ENCODE peak calls at places on chromosomes 16 and 17, in nine cellular contexts. B is A172; C is WTC11; M is HAP-1; R is stimulated activated naive CD4-positive, alpha-beta T cell treated with Interleukin-2 at 50 U/mL for 16 hours; D is cardiac muscle cell; P is fibroblast of lung; U is fibroblast of the conjunctiva; K is fibroblast of pulmonary artery. S is an unnamed sample.

GRCh38 chr16:74745926-74746325 is 28.7 kb downstream of the FA2H start:
- DNase-seq in U (no peak), R (no peak), B (no peak), P (no peak), K (no peak), M (no peak), C (no peak), D (no peak), S (no peak)

GRCh38 chr16:85712841-85713240 is 24.1 kb upstream of the GINS2 start:
- DNase-seq in B (no peak), U (no peak), C (no peak), K (no peak), P (no peak), M (no peak), D (no peak), R (no peak), S (no peak)

GRCh38 chr16:79297805-79298204 is 302.7 kb downstream of the MAF start:
- DNase-seq in R (no peak), U (no peak), K (no peak), B (no peak), C (no peak), M (no peak), D (no peak), P (no peak), S (no peak)

GRCh38 chr17:55314061-55314783 is 49.5 kb downstream of the HLF start:
- DNase-seq in C (no peak), U (no peak), K (no peak), D (no peak), B (no peak), R (no peak), M (no peak), P (no peak), S (no peak)

GRCh38 chr17:83062818-83063671 is 16.4 kb upstream of the METRNL start:
- DNase-seq in K (no peak), M (no peak), P (no peak), C (no peak), U (no peak), R (no peak), B (no peak), D (no peak), S (no peak)

GRCh38 chr17:76074390-76075363 is at the start of gene GALR2:
- DNase-seq in P (no peak), R (no peak), B (no peak), M (no peak), U (no peak), D (peak; percentile 34), K (no peak), C (peak; percentile 75), S (no peak)

GRCh38 chr16:89051521-89052166 is 42.0 kb upstream of the ACSF3 start:
- DNase-seq in R (no peak), M (no peak), K (no peak), P (no peak), B (no peak), U (no peak), D (no peak), C (no peak), S (no peak)

GRCh38 chr16:68289202-68289601 is 21.5 kb downstream of the SLC7A6OS start:
- DNase-seq in P (no peak), D (no peak), B (no peak), U (no peak), M (no peak), C (no peak), K (no peak), R (no peak), S (no peak)

GRCh38 chr16:8751481-8752311 is 45.7 kb downstream of the TMEM186 start:
- DNase-seq in U (peak; percentile 8), M (no peak), K (peak; percentile 80), P (peak; percentile 89), C (no peak), B (peak; percentile 92), D (no peak), R (no peak), S (no peak)

GRCh38 chr17:71530227-71530626 is 590.6 kb upstream of the SOX9 start:
- DNase-seq in C (no peak), K (no peak), M (no peak), B (peak; percentile 59), P (peak; percentile 76), D (no peak), U (no peak), R (no peak), S (no peak)

GRCh38 chr16:27211026-27211425 is 7.7 kb downstream of the KDM8 start:
- DNase-seq in B (no peak), C (no peak), K (no peak), P (no peak), D (no peak), U (no peak), R (no peak), M (no peak), S (no peak)

GRCh38 chr16:77295896-77296295 is 96.7 kb downstream of the SYCE1L start:
- DNase-seq in K (no peak), M (no peak), U (no peak), C (no peak), R (no peak), B (no peak), D (no peak), P (no peak), S (no peak)

GRCh38 chr17:8865811-8866210 is 1.7 kb downstream of the PIK3R6 start:
- DNase-seq in R (no peak), D (no peak), C (no peak), P (no peak), K (no peak), B (no peak), M (no peak), U (no peak), S (no peak)

GRCh38 chr16:55656695-55657092 is 906 bp downstream of the SLC6A2 start:
- DNase-seq in D (no peak), P (no peak), C (peak; percentile 50), K (no peak), R (no peak), U (no peak), M (no peak), B (no peak), S (no peak)

GRCh38 chr17:47941998-47942490 is 673 bp downstream of the PNPO start:
- DNase-seq in U (no peak), P (no peak), K (no peak), B (no peak), C (no peak), M (no peak), R (peak; percentile 5), D (no peak), S (no peak)

GRCh38 chr17:41549596-41550039 is 21.5 kb upstream of the KRT19 start:
- DNase-seq in C (no peak), K (no peak), R (no peak), M (no peak), D (no peak), B (no peak), P (no peak), U (no peak), S (no peak)

GRCh38 chr17:68705331-68706166 is 104.4 kb upstream of the FAM20A start:
- DNase-seq in K (no peak), P (peak; percentile 51), R (no peak), U (peak; percentile 91), B (no peak), M (no peak), C (no peak), D (no peak), S (no peak)

GRCh38 chr17:77132411-77133086 is 8.2 kb upstream of the SEC14L1 start:
- DNase-seq in C (no peak), K (no peak), U (no peak), B (no peak), R (no peak), M (no peak), D (no peak), P (no peak), S (no peak)

GRCh38 chr17:39009471-39010085 is 42.4 kb upstream of the FBXO47 start:
- DNase-seq in D (no peak), K (no peak), R (no peak), P (no peak), M (no peak), U (no peak), B (no peak), C (no peak), S (no peak)

GRCh38 chr17:68398731-68399637 is 58.3 kb downstream of the WIPI1 start:
- DNase-seq in B (peak; percentile 81), C (peak; percentile 75), U (peak; percentile 74), P (peak; percentile 62), M (peak; percentile 59), D (peak; percentile 71), K (peak; percentile 83), R (peak; percentile 3), S (no peak)

GRCh38 chr16:25854141-25854540 is 162.4 kb downstream of the HS3ST4 start:
- DNase-seq in K (no peak), R (no peak), D (no peak), C (no peak), U (no peak), M (no peak), B (no peak), P (no peak), S (no peak)

GRCh38 chr17:76997981-76998531 is 129.9 kb downstream of the MGAT5B start:
- DNase-seq in C (no peak), U (no peak), M (no peak), B (peak; percentile 57), K (no peak), R (peak; percentile 26), D (no peak), P (peak; percentile 39), S (no peak)

GRCh38 chr17:5585814-5586558 is 1.7 kb upstream of the NLRP1 start:
- DNase-seq in C (no peak), P (peak; percentile 34), D (no peak), U (no peak), R (peak; percentile 17), K (no peak), M (no peak), B (peak; percentile 52), S (no peak)

S was measured in iPS DF 6.9.